ENCODE peak calls at places on chromosomes 7 and 10, in five cellular contexts. One of them, this sample, is unnamed.

GRCh38 chr7:47536705-47537611 is 45.0 kb downstream of the TNS3 start:
- DNase-seq in aorta: peak; percentile 89
- DNase-seq in activated gamma-delta T cell treated with Interleukin-2 at 50 U/mL for 16 hours: no peak
- DNase-seq in CD8-positive, alpha-beta memory T cell: no peak
- DNase-seq in suprapubic skin: peak; percentile 85
- DNase-seq in this sample: no peak

GRCh38 chr10:61781969-61782403 is 119.3 kb downstream of the CABCOCO1 start:
- DNase-seq in activated gamma-delta T cell treated with Interleukin-2 at 50 U/mL for 16 hours: no peak
- DNase-seq in CD8-positive, alpha-beta memory T cell: no peak
- DNase-seq in aorta: no peak
- DNase-seq in suprapubic skin: no peak
- DNase-seq in this sample: no peak

GRCh38 chr7:123643495-123644428 is 11.9 kb upstream of the LMOD2 start:
- DNase-seq in CD8-positive, alpha-beta memory T cell: no peak
- DNase-seq in aorta: no peak
- DNase-seq in activated gamma-delta T cell treated with Interleukin-2 at 50 U/mL for 16 hours: no peak
- DNase-seq in suprapubic skin: no peak
- DNase-seq in this sample: no peak

GRCh38 chr10:67664936-67665335 is 31.1 kb downstream of the CTNNA3 start:
- DNase-seq in suprapubic skin: no peak
- DNase-seq in activated gamma-delta T cell treated with Interleukin-2 at 50 U/mL for 16 hours: no peak
- DNase-seq in aorta: no peak
- DNase-seq in CD8-positive, alpha-beta memory T cell: no peak
- DNase-seq in this sample: no peak

GRCh38 chr7:140212100-140212881 is 35.5 kb upstream of the KDM7A start:
- DNase-seq in CD8-positive, alpha-beta memory T cell: no peak
- DNase-seq in aorta: no peak
- DNase-seq in suprapubic skin: no peak
- DNase-seq in activated gamma-delta T cell treated with Interleukin-2 at 50 U/mL for 16 hours: no peak
- DNase-seq in this sample: no peak

GRCh38 chr7:65477326-65477725 is 103.7 kb downstream of the ZNF92 start:
- DNase-seq in CD8-positive, alpha-beta memory T cell: no peak
- DNase-seq in aorta: no peak
- DNase-seq in activated gamma-delta T cell treated with Interleukin-2 at 50 U/mL for 16 hours: no peak
- DNase-seq in suprapubic skin: no peak
- DNase-seq in this sample: no peak

GRCh38 chr7:94650137-94650536 is 5.8 kb downstream of the SGCE start:
- DNase-seq in activated gamma-delta T cell treated with Interleukin-2 at 50 U/mL for 16 hours: no peak
- DNase-seq in suprapubic skin: no peak
- DNase-seq in CD8-positive, alpha-beta memory T cell: no peak
- DNase-seq in aorta: no peak
- DNase-seq in this sample: no peak

GRCh38 chr7:22697897-22698645 is 28.9 kb upstream of the IL6 start:
- DNase-seq in activated gamma-delta T cell treated with Interleukin-2 at 50 U/mL for 16 hours: no peak
- DNase-seq in aorta: no peak
- DNase-seq in suprapubic skin: no peak
- DNase-seq in CD8-positive, alpha-beta memory T cell: no peak
- DNase-seq in this sample: peak; percentile 49

GRCh38 chr10:84114088-84114667 is 25.1 kb upstream of the GHITM start:
- DNase-seq in CD8-positive, alpha-beta memory T cell: no peak
- DNase-seq in suprapubic skin: no peak
- DNase-seq in aorta: no peak
- DNase-seq in activated gamma-delta T cell treated with Interleukin-2 at 50 U/mL for 16 hours: no peak
- DNase-seq in this sample: no peak

GRCh38 chr7:158018061-158018796 is 569.4 kb downstream of the PTPRN2 start:
- DNase-seq in suprapubic skin: peak; percentile 13
- DNase-seq in activated gamma-delta T cell treated with Interleukin-2 at 50 U/mL for 16 hours: no peak
- DNase-seq in aorta: peak; percentile 30
- DNase-seq in CD8-positive, alpha-beta memory T cell: no peak
- DNase-seq in this sample: no peak

GRCh38 chr10:7333995-7334964 is 76.6 kb downstream of the SFMBT2 start:
- DNase-seq in suprapubic skin: no peak
- DNase-seq in activated gamma-delta T cell treated with Interleukin-2 at 50 U/mL for 16 hours: no peak
- DNase-seq in aorta: no peak
- DNase-seq in CD8-positive, alpha-beta memory T cell: no peak
- DNase-seq in this sample: no peak

GRCh38 chr10:62079885-62080559 is 178.5 kb downstream of the ARID5B start:
- DNase-seq in activated gamma-delta T cell treated with Interleukin-2 at 50 U/mL for 16 hours: no peak
- DNase-seq in CD8-positive, alpha-beta memory T cell: no peak
- DNase-seq in aorta: no peak
- DNase-seq in suprapubic skin: no peak
- DNase-seq in this sample: no peak

GRCh38 chr7:66877577-66878300 is 43.3 kb upstream of the TMEM248 start:
- DNase-seq in aorta: no peak
- DNase-seq in suprapubic skin: no peak
- DNase-seq in CD8-positive, alpha-beta memory T cell: no peak
- DNase-seq in activated gamma-delta T cell treated with Interleukin-2 at 50 U/mL for 16 hours: no peak
- DNase-seq in this sample: no peak

GRCh38 chr7:143385891-143386781 is 5.0 kb downstream of the ZYX start:
- DNase-seq in suprapubic skin: no peak
- DNase-seq in activated gamma-delta T cell treated with Interleukin-2 at 50 U/mL for 16 hours: peak; percentile 42
- DNase-seq in aorta: peak; percentile 68
- DNase-seq in CD8-positive, alpha-beta memory T cell: peak; percentile 74
- DNase-seq in this sample: peak; percentile 51

GRCh38 chr7:149865437-149865836 is 8.3 kb upstream of the ATP6V0E2 start:
- DNase-seq in aorta: no peak
- DNase-seq in CD8-positive, alpha-beta memory T cell: peak; percentile 74
- DNase-seq in activated gamma-delta T cell treated with Interleukin-2 at 50 U/mL for 16 hours: peak; percentile 60
- DNase-seq in suprapubic skin: no peak
- DNase-seq in this sample: peak; percentile 78

GRCh38 chr10:68871105-68871711 is 29.9 kb upstream of the DDX50 start:
- DNase-seq in aorta: no peak
- DNase-seq in suprapubic skin: no peak
- DNase-seq in activated gamma-delta T cell treated with Interleukin-2 at 50 U/mL for 16 hours: no peak
- DNase-seq in CD8-positive, alpha-beta memory T cell: no peak
- DNase-seq in this sample: no peak

GRCh38 chr7:25517906-25518305 is 289.6 kb upstream of the NPVF start:
- DNase-seq in suprapubic skin: no peak
- DNase-seq in activated gamma-delta T cell treated with Interleukin-2 at 50 U/mL for 16 hours: no peak
- DNase-seq in CD8-positive, alpha-beta memory T cell: no peak
- DNase-seq in aorta: no peak
- DNase-seq in this sample: no peak

GRCh38 chr7:135374736-135375135 is 135.2 kb downstream of the CNOT4 start:
- DNase-seq in aorta: no peak
- DNase-seq in CD8-positive, alpha-beta memory T cell: no peak
- DNase-seq in suprapubic skin: no peak
- DNase-seq in activated gamma-delta T cell treated with Interleukin-2 at 50 U/mL for 16 hours: no peak
- DNase-seq in this sample: no peak

GRCh38 chr10:125868372-125868975 is 12.6 kb downstream of the DHX32 start:
- DNase-seq in activated gamma-delta T cell treated with Interleukin-2 at 50 U/mL for 16 hours: no peak
- DNase-seq in aorta: no peak
- DNase-seq in suprapubic skin: no peak
- DNase-seq in CD8-positive, alpha-beta memory T cell: no peak
- DNase-seq in this sample: no peak

GRCh38 chr10:119337796-119338432 is 130.5 kb downstream of the GRK5 start:
- DNase-seq in CD8-positive, alpha-beta memory T cell: no peak
- DNase-seq in activated gamma-delta T cell treated with Interleukin-2 at 50 U/mL for 16 hours: no peak
- DNase-seq in aorta: no peak
- DNase-seq in suprapubic skin: no peak
- DNase-seq in this sample: no peak

GRCh38 chr10:122143238-122143841 is 127.8 kb upstream of the BTBD16 start:
- DNase-seq in suprapubic skin: no peak
- DNase-seq in aorta: no peak
- DNase-seq in CD8-positive, alpha-beta memory T cell: no peak
- DNase-seq in activated gamma-delta T cell treated with Interleukin-2 at 50 U/mL for 16 hours: no peak
- DNase-seq in this sample: no peak

GRCh38 chr7:42081672-42082071 is 155.3 kb downstream of the GLI3 start:
- DNase-seq in CD8-positive, alpha-beta memory T cell: no peak
- DNase-seq in aorta: no peak
- DNase-seq in suprapubic skin: no peak
- DNase-seq in activated gamma-delta T cell treated with Interleukin-2 at 50 U/mL for 16 hours: no peak
- DNase-seq in this sample: no peak

GRCh38 chr7:155815332-155816191 is 3.3 kb upstream of the SHH start:
- DNase-seq in aorta: peak; percentile 57
- DNase-seq in activated gamma-delta T cell treated with Interleukin-2 at 50 U/mL for 16 hours: peak; percentile 24
- DNase-seq in suprapubic skin: no peak
- DNase-seq in CD8-positive, alpha-beta memory T cell: peak; percentile 49
- DNase-seq in this sample: peak; percentile 28

GRCh38 chr10:3468919-3469638 is 296.5 kb upstream of the PITRM1 start:
- DNase-seq in CD8-positive, alpha-beta memory T cell: no peak
- DNase-seq in suprapubic skin: peak; percentile 78
- DNase-seq in activated gamma-delta T cell treated with Interleukin-2 at 50 U/mL for 16 hours: no peak
- DNase-seq in aorta: peak; percentile 78
- DNase-seq in this sample: no peak

GRCh38 chr7:51213618-51214017 is 103.0 kb downstream of the COBL start:
- DNase-seq in aorta: no peak
- DNase-seq in suprapubic skin: no peak
- DNase-seq in activated gamma-delta T cell treated with Interleukin-2 at 50 U/mL for 16 hours: no peak
- DNase-seq in CD8-positive, alpha-beta memory T cell: no peak
- DNase-seq in this sample: no peak

GRCh38 chr7:102892631-102893278 is 20.0 kb upstream of the LRRC17 start:
- DNase-seq in suprapubic skin: no peak
- DNase-seq in CD8-positive, alpha-beta memory T cell: no peak
- DNase-seq in activated gamma-delta T cell treated with Interleukin-2 at 50 U/mL for 16 hours: no peak
- DNase-seq in aorta: no peak
- DNase-seq in this sample: no peak

GRCh38 chr7:2440608-2441245 is 35.5 kb downstream of the GRIFIN start:
- DNase-seq in CD8-positive, alpha-beta memory T cell: no peak
- DNase-seq in aorta: no peak
- DNase-seq in activated gamma-delta T cell treated with Interleukin-2 at 50 U/mL for 16 hours: no peak
- DNase-seq in suprapubic skin: no peak
- DNase-seq in this sample: no peak

GRCh38 chr10:25875555-25876165 is 58.4 kb upstream of the MYO3A start:
- DNase-seq in activated gamma-delta T cell treated with Interleukin-2 at 50 U/mL for 16 hours: peak; percentile 55
- DNase-seq in aorta: peak; percentile 85
- DNase-seq in CD8-positive, alpha-beta memory T cell: peak; percentile 51
- DNase-seq in suprapubic skin: peak; percentile 64
- DNase-seq in this sample: peak; percentile 38

GRCh38 chr7:32062150-32062549 is 8.1 kb downstream of the PDE1C start:
- DNase-seq in suprapubic skin: no peak
- DNase-seq in CD8-positive, alpha-beta memory T cell: no peak
- DNase-seq in aorta: peak; percentile 79
- DNase-seq in activated gamma-delta T cell treated with Interleukin-2 at 50 U/mL for 16 hours: no peak
- DNase-seq in this sample: no peak

GRCh38 chr7:42350801-42351200 is 113.8 kb upstream of the GLI3 start:
- DNase-seq in activated gamma-delta T cell treated with Interleukin-2 at 50 U/mL for 16 hours: no peak
- DNase-seq in aorta: no peak
- DNase-seq in suprapubic skin: no peak
- DNase-seq in CD8-positive, alpha-beta memory T cell: no peak
- DNase-seq in this sample: no peak

GRCh38 chr10:24722131-24722675 is 1.5 kb downstream of the ARHGAP21 start:
- DNase-seq in suprapubic skin: no peak
- DNase-seq in aorta: no peak
- DNase-seq in CD8-positive, alpha-beta memory T cell: no peak
- DNase-seq in activated gamma-delta T cell treated with Interleukin-2 at 50 U/mL for 16 hours: no peak
- DNase-seq in this sample: no peak

GRCh38 chr10:77756319-77757232 is 119.0 kb upstream of the KCNMA1 start:
- DNase-seq in aorta: no peak
- DNase-seq in activated gamma-delta T cell treated with Interleukin-2 at 50 U/mL for 16 hours: no peak
- DNase-seq in CD8-positive, alpha-beta memory T cell: no peak
- DNase-seq in suprapubic skin: no peak
- DNase-seq in this sample: no peak

GRCh38 chr10:103542764-103543616 is 49.5 kb downstream of the NEURL1 start:
- DNase-seq in activated gamma-delta T cell treated with Interleukin-2 at 50 U/mL for 16 hours: peak; percentile 23
- DNase-seq in suprapubic skin: peak; percentile 58
- DNase-seq in aorta: peak; percentile 64
- DNase-seq in CD8-positive, alpha-beta memory T cell: no peak
- DNase-seq in this sample: peak; percentile 25

GRCh38 chr10:76874151-76874550 is 763.5 kb downstream of the KCNMA1 start:
- DNase-seq in CD8-positive, alpha-beta memory T cell: no peak
- DNase-seq in suprapubic skin: peak; percentile 71
- DNase-seq in activated gamma-delta T cell treated with Interleukin-2 at 50 U/mL for 16 hours: no peak
- DNase-seq in aorta: peak; percentile 77
- DNase-seq in this sample: no peak

GRCh38 chr10:20817646-20818045 is 79.5 kb downstream of the NEBL start:
- DNase-seq in CD8-positive, alpha-beta memory T cell: no peak
- DNase-seq in aorta: no peak
- DNase-seq in activated gamma-delta T cell treated with Interleukin-2 at 50 U/mL for 16 hours: no peak
- DNase-seq in suprapubic skin: no peak
- DNase-seq in this sample: no peak

GRCh38 chr10:90813592-90814365 is 44.1 kb downstream of the HTR7 start:
- DNase-seq in aorta: no peak
- DNase-seq in activated gamma-delta T cell treated with Interleukin-2 at 50 U/mL for 16 hours: no peak
- DNase-seq in CD8-positive, alpha-beta memory T cell: no peak
- DNase-seq in suprapubic skin: no peak
- DNase-seq in this sample: no peak

GRCh38 chr10:1130226-1130625 is 74.0 kb downstream of the WDR37 start:
- DNase-seq in aorta: no peak
- DNase-seq in CD8-positive, alpha-beta memory T cell: no peak
- DNase-seq in suprapubic skin: no peak
- DNase-seq in activated gamma-delta T cell treated with Interleukin-2 at 50 U/mL for 16 hours: no peak
- DNase-seq in this sample: no peak

GRCh38 chr10:23150610-23151009 is 41.5 kb upstream of the PTF1A start:
- DNase-seq in activated gamma-delta T cell treated with Interleukin-2 at 50 U/mL for 16 hours: no peak
- DNase-seq in CD8-positive, alpha-beta memory T cell: no peak
- DNase-seq in aorta: no peak
- DNase-seq in suprapubic skin: no peak
- DNase-seq in this sample: no peak

GRCh38 chr7:39623312-39624201 is at the start of gene RALA:
- DNase-seq in suprapubic skin: peak; percentile 95
- DNase-seq in activated gamma-delta T cell treated with Interleukin-2 at 50 U/mL for 16 hours: peak; percentile 89
- DNase-seq in aorta: peak; percentile 98
- DNase-seq in CD8-positive, alpha-beta memory T cell: peak; percentile 91
- DNase-seq in this sample: peak; percentile 92